ENCODE peak calls at places on chromosomes 16 and 17, in five cellular contexts. V is H9, P is trophoblast cell, T is H1, Z is mesenchymal stem cell. B is an unnamed sample.

GRCh38 chr16:27363797-27364196 is 38.2 kb upstream of the IL21R start:
- DNase-seq in P (no peak), V (no peak), Z (no peak), T (no peak), B (no peak)

GRCh38 chr17:33024688-33025486 is 33.2 kb downstream of the SPACA3 start:
- DNase-seq in Z (no peak), V (peak), P (no peak), T (peak), B (no peak)

GRCh38 chr16:83967838-83968482 is at the start of gene NECAB2:
- DNase-seq in V (no peak), T (peak), Z (peak), P (no peak), B (peak)

GRCh38 chr17:80527016-80527645 is 17.5 kb upstream of the RPTOR start:
- DNase-seq in V (no peak), P (no peak), Z (no peak), T (no peak), B (no peak)

GRCh38 chr17:58153046-58153445 is 4.9 kb downstream of the OR4D1 start:
- DNase-seq in T (no peak), P (no peak), Z (no peak), V (no peak), B (no peak)

GRCh38 chr17:52148969-52149351 is 9.6 kb downstream of the CA10 start:
- DNase-seq in V (no peak), P (no peak), Z (peak), T (no peak), B (no peak)

GRCh38 chr17:58200024-58200633 is 7.6 kb downstream of the EPX start:
- DNase-seq in Z (peak), V (peak), P (peak), T (peak), B (peak)

GRCh38 chr16:1295465-1295864 is 14.0 kb upstream of the UBE2I start:
- DNase-seq in Z (no peak), T (no peak), P (no peak), V (no peak), B (no peak)

GRCh38 chr17:38674013-38674748 is 576 bp downstream of the EPOP start:
- DNase-seq in T (peak), V (no peak), P (peak), Z (no peak), B (no peak)

GRCh38 chr17:75001915-75002843 is 10.3 kb upstream of the MRPL58 start:
- DNase-seq in T (no peak), V (no peak), P (no peak), Z (no peak), B (no peak)

GRCh38 chr17:22669721-22670120 is 977.4 kb downstream of the KCNJ18 start:
- DNase-seq in Z (no peak), T (no peak), P (no peak), V (no peak), B (no peak)

GRCh38 chr16:66474750-66475199 is 47.7 kb downstream of the BEAN1 start:
- DNase-seq in P (no peak), T (peak), V (no peak), Z (no peak), B (no peak)

GRCh38 chr17:39239640-39240314 is 14.0 kb upstream of the STAC2 start:
- DNase-seq in V (peak), T (peak), P (peak), Z (no peak), B (no peak)

GRCh38 chr16:85675528-85675927 is 13.2 kb downstream of the GINS2 start:
- DNase-seq in Z (peak), P (peak), T (no peak), V (no peak), B (no peak)

GRCh38 chr16:48188449-48189102 is 32.8 kb upstream of the ABCC12 start:
- DNase-seq in T (no peak), Z (no peak), V (no peak), P (peak), B (no peak)

GRCh38 chr16:73319747-73320146 is 271.8 kb upstream of the ZFHX3 start:
- DNase-seq in Z (no peak), T (no peak), P (no peak), V (no peak), B (peak)

GRCh38 chr17:76544916-76545365 is 5.1 kb downstream of the PRCD start:
- DNase-seq in V (no peak), T (no peak), P (no peak), Z (no peak), B (no peak)

GRCh38 chr17:32516940-32517711 is 30.3 kb downstream of the CDK5R1 start:
- DNase-seq in P (no peak), Z (no peak), T (no peak), V (no peak), B (no peak)

GRCh38 chr17:8893621-8894020 is 26.1 kb upstream of the PIK3R6 start:
- DNase-seq in Z (no peak), P (no peak), V (peak), T (no peak), B (no peak)

GRCh38 chr17:55765472-55765871 is 14.6 kb downstream of the PCTP start:
- DNase-seq in Z (no peak), V (no peak), T (no peak), P (no peak), B (no peak)

GRCh38 chr16:89210904-89211515 is 6.5 kb upstream of the ZNF778 start:
- DNase-seq in T (no peak), Z (no peak), V (no peak), P (no peak), B (no peak)

GRCh38 chr17:72555052-72555451 is 434.2 kb downstream of the SOX9 start:
- DNase-seq in P (peak), V (no peak), Z (no peak), T (no peak), B (no peak)

GRCh38 chr16:51399908-51400670 is 249.0 kb upstream of the SALL1 start:
- DNase-seq in Z (no peak), T (no peak), P (peak), V (no peak), B (no peak)

GRCh38 chr17:37527249-37527851 is 37.7 kb downstream of the DUSP14 start:
- DNase-seq in V (no peak), T (peak), Z (peak), P (peak), B (peak)

GRCh38 chr16:53041196-53041977 is 11.3 kb downstream of the CHD9NB start:
- DNase-seq in Z (peak), V (peak), P (no peak), T (peak), B (no peak)

GRCh38 chr17:77392376-77393273 is 251.9 kb downstream of the SEC14L1 start:
- DNase-seq in T (peak), V (peak), P (no peak), Z (no peak), B (no peak)

GRCh38 chr17:74892974-74893911 is at the start of gene FADS6:
- DNase-seq in P (no peak), Z (no peak), T (no peak), V (no peak), B (no peak)

GRCh38 chr16:70730944-70731343 is 45.1 kb upstream of the MTSS2 start:
- DNase-seq in P (no peak), T (no peak), V (no peak), Z (no peak), B (no peak)

DNA sequence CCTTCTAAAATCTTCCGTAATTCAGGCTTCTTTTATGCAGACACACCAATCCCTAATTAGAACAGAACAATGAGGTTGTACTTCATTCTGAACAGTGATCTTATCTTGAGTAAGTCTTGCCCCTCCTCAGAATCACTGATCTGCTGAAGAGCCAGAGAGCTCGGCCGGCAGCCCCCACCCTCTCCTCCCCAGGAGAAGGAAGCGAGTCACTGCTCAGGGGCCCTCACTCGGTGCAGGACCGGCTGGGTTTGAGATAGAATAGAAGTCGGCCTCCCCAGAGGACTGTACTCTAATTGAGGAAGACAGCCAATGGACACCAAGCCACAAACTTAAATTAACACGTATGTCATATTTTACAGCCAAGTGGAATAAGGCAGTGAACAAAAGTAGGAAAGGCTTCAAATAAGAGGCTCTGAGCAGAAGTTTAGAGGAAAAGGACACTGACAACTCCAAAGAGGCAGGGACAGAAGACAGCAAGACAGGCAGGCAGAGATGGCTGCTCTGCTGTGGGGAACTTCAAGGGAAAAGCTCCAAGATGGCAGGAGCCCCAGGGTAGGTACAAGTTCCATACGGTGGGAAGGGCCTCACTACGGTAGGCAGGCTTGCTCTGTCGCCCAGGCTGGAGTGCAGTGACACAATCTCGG is 18.6 kb downstream of the CREBBP start:
- DNase-seq in Z (peak), V (no peak), T (no peak), P (no peak), B (no peak)
- H2BK12ac ChIP-seq in Z (no peak), V (no peak), T (no peak), P (no peak), B (no peak)

GRCh38 chr16:56607675-56608042 is 725 bp upstream of the MT2A start:
- DNase-seq in P (no peak), Z (no peak), V (no peak), T (no peak), B (no peak)

GRCh38 chr16:56606688-56607618 is 1.4 kb upstream of the MT2A start:
- DNase-seq in V (no peak), T (no peak), Z (peak), P (peak), B (no peak)

GRCh38 chr16:56605475-56605874 is 2.9 kb upstream of the MT2A start:
- DNase-seq in Z (no peak), T (no peak), P (no peak), V (no peak), B (no peak)

GRCh38 chr16:56604966-56605365 is 3.4 kb upstream of the MT2A start:
- DNase-seq in Z (no peak), V (no peak), T (no peak), P (no peak), B (no peak)

DNA sequence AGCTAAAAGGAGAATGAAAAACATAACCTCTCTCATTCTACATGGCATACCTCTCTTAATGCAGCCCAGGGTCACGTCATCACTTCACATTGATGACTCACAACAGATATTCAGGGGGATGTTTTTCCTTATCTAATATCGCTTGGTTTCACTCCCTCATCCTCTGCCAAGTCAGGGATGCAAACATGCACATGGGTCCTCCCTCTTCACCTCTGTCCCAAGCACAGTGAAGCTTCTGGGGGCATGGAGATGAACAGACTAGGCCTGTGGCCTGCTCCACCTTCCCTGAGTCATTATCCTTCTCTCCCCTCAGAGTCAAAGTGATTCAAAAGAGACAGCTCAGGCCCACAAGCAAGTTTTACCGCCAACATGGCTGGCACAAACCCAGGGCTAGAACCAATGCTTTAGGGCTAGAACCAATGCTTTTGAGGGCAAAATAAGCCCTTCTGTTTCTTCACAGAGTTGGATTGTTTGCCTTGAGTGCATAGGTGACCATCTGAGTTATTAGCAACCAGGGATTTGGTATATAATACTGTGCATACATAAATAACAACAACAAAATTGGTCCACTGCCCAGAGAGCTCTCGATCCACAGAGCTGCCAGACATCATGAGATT is 2.2 kb upstream of the MT2A start:
- DNase-seq in T (no peak), P (no peak), Z (no peak), V (no peak), B (no peak)
- H3K4me2 ChIP-seq in T (no peak), P (no peak), Z (no peak), V (no peak), B (no peak)

GRCh38 chr17:18917506-18918032 is 34.4 kb upstream of the SLC5A10 start:
- DNase-seq in P (no peak), V (no peak), Z (no peak), T (no peak), B (no peak)
- H2BK12ac ChIP-seq in P (no peak), V (no peak), Z (no peak), T (no peak), B (no peak)

DNA sequence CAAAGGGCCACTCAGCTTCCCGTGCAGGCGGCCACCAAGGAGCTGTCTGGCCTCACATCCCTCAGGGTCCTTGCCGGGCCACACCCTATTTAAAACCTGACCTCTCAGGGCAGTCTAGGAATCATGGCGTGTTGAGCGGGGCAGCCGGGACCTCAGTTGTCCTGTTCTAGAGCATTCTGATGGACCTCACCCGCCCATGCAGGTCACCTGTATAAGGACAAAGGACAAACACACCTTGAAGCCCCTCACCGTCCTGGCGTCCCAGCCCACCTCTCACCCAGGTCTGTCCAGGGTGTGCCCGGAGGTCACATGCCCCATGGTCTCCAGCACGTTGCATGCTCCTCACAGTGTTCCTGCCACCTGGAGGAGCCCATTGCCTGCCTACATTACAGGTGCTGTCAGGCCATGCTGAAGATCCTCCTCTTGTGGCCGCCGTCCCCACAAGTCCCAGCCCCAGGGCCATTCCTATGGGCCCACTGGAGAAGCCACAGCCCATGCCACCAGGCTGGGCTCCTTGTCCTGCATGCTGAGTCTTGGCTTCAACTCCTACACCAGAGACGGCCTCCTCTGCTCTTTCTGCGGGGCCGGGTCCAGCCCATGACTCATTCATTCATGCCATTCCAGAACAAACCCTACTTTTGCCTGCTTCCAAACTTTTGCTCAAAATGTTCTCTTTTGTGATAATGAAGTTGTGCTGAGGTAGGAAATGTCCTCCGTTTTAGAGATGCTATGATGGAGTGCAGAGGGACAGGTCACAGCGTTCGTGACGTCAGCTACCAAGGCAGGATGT is 46.3 kb downstream of the PEMT start:
- DNase-seq in V (no peak), P (no peak), Z (no peak), T (no peak), B (no peak)
- H3K4me2 ChIP-seq in V (no peak), P (no peak), Z (no peak), T (no peak), B (no peak)

GRCh38 chr17:29444589-29444988 is 54.4 kb downstream of the TAOK1 start:
- DNase-seq in P (peak), V (no peak), T (no peak), Z (peak), B (no peak)

GRCh38 chr17:29451338-29451737 is 61.2 kb downstream of the TAOK1 start:
- DNase-seq in V (no peak), T (no peak), Z (no peak), P (no peak), B (no peak)

GRCh38 chr17:29445844-29446243 is 55.7 kb downstream of the TAOK1 start:
- DNase-seq in T (no peak), V (no peak), P (no peak), Z (no peak), B (no peak)

DNA sequence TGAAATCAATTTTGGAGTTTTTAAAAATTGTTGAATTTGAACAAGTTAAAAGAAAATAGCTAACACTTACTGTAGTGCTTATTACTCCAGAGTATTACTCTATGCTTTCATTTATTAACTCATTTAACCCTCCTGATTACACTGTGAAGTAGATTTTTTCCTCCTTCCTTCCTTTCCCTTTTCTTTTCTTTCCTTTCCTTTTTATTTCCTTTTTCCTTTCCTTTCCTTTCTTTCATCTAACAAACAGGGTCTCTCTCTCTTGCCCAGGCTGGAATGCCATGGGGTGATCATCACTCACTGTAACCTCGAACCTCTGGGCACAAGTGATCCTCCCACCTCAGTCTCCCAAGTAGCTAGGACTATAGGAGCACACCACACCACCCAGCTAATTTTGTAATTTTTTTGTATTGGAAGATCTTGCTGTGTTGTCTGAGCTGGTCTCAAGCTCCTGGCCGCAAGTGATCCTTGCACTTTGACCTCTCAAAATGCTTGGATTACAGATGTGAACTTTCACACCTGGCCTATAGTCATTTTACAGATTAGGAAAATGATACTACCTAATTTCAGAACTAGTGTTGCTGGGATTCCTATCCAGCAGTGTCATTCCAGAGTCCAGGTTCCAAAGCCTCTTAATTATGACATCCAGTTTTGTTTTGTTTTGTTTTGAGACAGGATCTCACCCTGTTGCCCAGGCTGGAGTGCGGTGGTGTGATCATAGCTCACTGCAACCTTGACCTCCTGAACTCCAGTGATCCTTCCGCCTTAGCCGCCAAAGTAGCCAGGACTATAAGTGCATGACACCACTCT is 59.9 kb downstream of the TAOK1 start:
- DNase-seq in T (no peak), V (no peak), P (peak), Z (no peak), B (no peak)
- H2BK12ac ChIP-seq in T (no peak), V (no peak), P (no peak), Z (no peak), B (no peak)

DNA sequence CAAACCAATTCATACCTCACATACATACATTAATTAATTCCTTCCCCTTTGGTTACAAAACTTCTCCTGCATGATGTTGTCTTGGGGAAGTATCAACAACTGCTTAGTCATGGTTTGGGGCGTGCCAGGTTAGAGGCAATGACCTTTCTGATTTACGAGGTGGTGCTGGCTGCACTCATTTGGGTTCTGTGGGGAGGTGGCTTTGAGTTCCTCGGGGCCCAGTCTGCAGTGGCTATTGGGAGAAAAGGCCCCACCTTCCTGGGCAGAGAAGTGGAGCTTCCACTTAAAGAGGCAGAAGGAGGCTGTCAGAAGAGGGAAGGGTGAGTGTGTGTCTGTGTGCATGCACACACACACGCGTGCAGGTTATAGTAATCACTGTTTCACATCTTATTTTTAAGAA is 10.2 kb upstream of the ETV4 start:
- DNase-seq in P (peak), V (no peak), Z (peak), T (no peak), B (no peak)
- H3K4me2 ChIP-seq in P (no peak), V (no peak), Z (no peak), T (no peak), B (no peak)

GRCh38 chr16:81729451-81729850 is 49.6 kb upstream of the PLCG2 start:
- DNase-seq in Z (no peak), T (peak), V (peak), P (peak), B (no peak)
- H2BK12ac ChIP-seq in Z (no peak), T (peak), V (no peak), P (peak), B (no peak)

GRCh38 chr16:17301184-17301583 is 169.6 kb downstream of the XYLT1 start:
- DNase-seq in P (no peak), V (no peak), Z (no peak), T (no peak), B (no peak)

GRCh38 chr16:17301593-17302135 is 169.1 kb downstream of the XYLT1 start:
- DNase-seq in T (no peak), V (no peak), P (no peak), Z (no peak), B (no peak)

GRCh38 chr16:17303101-17303500 is 167.7 kb downstream of the XYLT1 start:
- DNase-seq in Z (no peak), P (no peak), T (no peak), V (no peak), B (no peak)

GRCh38 chr16:17302620-17303019 is 168.1 kb downstream of the XYLT1 start:
- DNase-seq in Z (no peak), T (no peak), P (no peak), V (no peak), B (no peak)

DNA sequence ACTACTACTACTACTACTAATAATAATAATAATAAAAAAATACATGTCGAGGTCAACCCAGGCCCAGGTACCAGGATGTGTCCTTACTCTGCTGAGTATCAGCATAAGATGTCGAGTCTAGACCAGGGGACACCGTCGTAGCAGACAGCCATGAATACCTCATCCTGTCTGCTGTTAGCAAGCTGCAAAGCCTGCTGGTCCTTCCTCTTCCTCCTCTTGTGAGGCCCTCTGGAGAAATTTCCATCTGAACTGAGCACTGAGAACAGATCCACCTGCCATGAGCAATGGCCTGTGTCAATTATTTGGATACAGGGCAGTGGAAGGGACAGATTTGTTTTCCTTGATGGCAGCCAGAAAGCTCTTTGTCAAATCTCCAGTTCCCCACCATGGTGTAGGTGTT is 168.5 kb downstream of the XYLT1 start:
- DNase-seq in T (no peak), Z (no peak), P (no peak), V (no peak), B (no peak)
- H3K4me2 ChIP-seq in T (no peak), Z (no peak), P (no peak), V (no peak), B (no peak)